ENCODE peak calls at places on chromosomes 5 and 9, in five cellular contexts. One of them, this sample, is unnamed.

GRCh38 chr5:13745508-13745907 is 199.0 kb downstream of the DNAH5 start:
- DNase-seq in WTC11: no peak
- DNase-seq in HepG2: peak
- DNase-seq in GM12878: no peak
- DNase-seq in K562: no peak
- DNase-seq in this sample: no peak

GRCh38 chr5:116142495-116142894 is 57.7 kb downstream of the COMMD10 start:
- DNase-seq in WTC11: no peak
- DNase-seq in HepG2: no peak
- DNase-seq in GM12878: no peak
- DNase-seq in K562: no peak
- DNase-seq in this sample: no peak

GRCh38 chr9:26995815-26996214 is 9.7 kb downstream of the LRRC19 start:
- DNase-seq in WTC11: no peak
- DNase-seq in HepG2: no peak
- DNase-seq in GM12878: no peak
- DNase-seq in K562: no peak
- DNase-seq in this sample: no peak

GRCh38 chr5:132484386-132484715 is 6.2 kb downstream of the IRF1 start:
- DNase-seq in WTC11: no peak
- DNase-seq in HepG2: no peak
- DNase-seq in GM12878: no peak
- DNase-seq in K562: no peak
- DNase-seq in this sample: no peak

GRCh38 chr9:109789582-109790360 is 9.8 kb downstream of the PALM2AKAP2 start:
- DNase-seq in WTC11: no peak
- DNase-seq in HepG2: no peak
- DNase-seq in GM12878: no peak
- DNase-seq in K562: no peak
- DNase-seq in this sample: no peak

GRCh38 chr9:71042448-71042847 is 79.0 kb downstream of the TRPM3 start:
- DNase-seq in WTC11: no peak
- DNase-seq in HepG2: no peak
- DNase-seq in GM12878: no peak
- DNase-seq in K562: no peak
- DNase-seq in this sample: no peak

GRCh38 chr9:13013976-13014375 is 239.2 kb downstream of the LURAP1L start:
- DNase-seq in WTC11: no peak
- DNase-seq in HepG2: no peak
- DNase-seq in GM12878: no peak
- DNase-seq in K562: no peak
- DNase-seq in this sample: no peak

GRCh38 chr5:178984145-178985072 is 10.7 kb downstream of the GRM6 start:
- DNase-seq in WTC11: no peak
- DNase-seq in HepG2: no peak
- DNase-seq in GM12878: no peak
- DNase-seq in K562: no peak
- DNase-seq in this sample: no peak

GRCh38 chr9:89225587-89225986 is 47.0 kb upstream of the SHC3 start:
- DNase-seq in WTC11: no peak
- DNase-seq in HepG2: no peak
- DNase-seq in GM12878: no peak
- DNase-seq in K562: no peak
- DNase-seq in this sample: no peak

GRCh38 chr9:119974026-119974425 is 604.8 kb upstream of the BRINP1 start:
- DNase-seq in WTC11: no peak
- DNase-seq in HepG2: peak
- DNase-seq in GM12878: no peak
- DNase-seq in K562: no peak
- DNase-seq in this sample: no peak

GRCh38 chr5:53039855-53040254 is 50.7 kb downstream of the ITGA2 start:
- DNase-seq in WTC11: no peak
- DNase-seq in HepG2: no peak
- DNase-seq in GM12878: no peak
- DNase-seq in K562: no peak
- DNase-seq in this sample: no peak

GRCh38 chr9:77903666-77904248 is 127.9 kb downstream of the GNAQ start:
- DNase-seq in WTC11: no peak
- DNase-seq in HepG2: no peak
- DNase-seq in GM12878: no peak
- DNase-seq in K562: no peak
- DNase-seq in this sample: no peak

GRCh38 chr5:75663621-75664285 is 52.5 kb downstream of the ANKDD1B start:
- DNase-seq in WTC11: no peak
- DNase-seq in HepG2: no peak
- DNase-seq in GM12878: no peak
- DNase-seq in K562: no peak
- DNase-seq in this sample: no peak

GRCh38 chr9:92610470-92611420 is 59.2 kb downstream of the IPPK start:
- DNase-seq in WTC11: no peak
- DNase-seq in HepG2: no peak
- DNase-seq in GM12878: no peak
- DNase-seq in K562: no peak
- DNase-seq in this sample: no peak

GRCh38 chr9:92613268-92614122 is 56.4 kb downstream of the IPPK start:
- DNase-seq in WTC11: no peak
- DNase-seq in HepG2: no peak
- DNase-seq in GM12878: no peak
- DNase-seq in K562: no peak
- DNase-seq in this sample: no peak

GRCh38 chr9:92611621-92612275 is 58.2 kb downstream of the IPPK start:
- DNase-seq in WTC11: no peak
- DNase-seq in HepG2: no peak
- DNase-seq in GM12878: no peak
- DNase-seq in K562: no peak
- DNase-seq in this sample: no peak

GRCh38 chr9:92612816-92613215 is 57.1 kb downstream of the IPPK start:
- DNase-seq in WTC11: no peak
- DNase-seq in HepG2: no peak
- DNase-seq in GM12878: no peak
- DNase-seq in K562: no peak
- DNase-seq in this sample: no peak

DNA sequence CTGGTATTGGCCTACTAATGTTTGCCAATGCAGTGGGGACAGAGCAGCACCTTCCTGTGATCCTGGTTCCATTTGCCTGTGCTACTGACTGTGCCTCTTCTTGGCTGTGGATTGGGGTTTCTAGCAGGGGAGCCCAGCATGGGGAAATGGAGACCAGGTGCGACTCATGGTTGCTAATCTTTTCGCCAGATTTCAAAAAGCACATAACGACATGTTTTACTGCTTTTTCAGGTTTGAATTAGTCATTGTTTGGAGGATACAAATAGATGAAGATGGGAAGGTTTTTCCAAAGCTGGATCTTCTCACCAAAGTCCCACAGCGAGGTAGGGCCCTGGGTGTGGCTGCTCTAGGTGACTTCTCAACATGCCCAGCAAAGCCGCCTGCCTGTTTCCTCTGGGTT is 57.6 kb downstream of the IPPK start:
- DNase-seq in WTC11: no peak
- DNase-seq in HepG2: no peak
- DNase-seq in GM12878: no peak
- DNase-seq in K562: no peak
- DNase-seq in this sample: no peak
- TF ChIP-seq CREB1 in WTC11: no peak
- TF ChIP-seq CREB1 in HepG2: no peak
- TF ChIP-seq CREB1 in GM12878: no peak
- TF ChIP-seq CREB1 in K562: no peak
- TF ChIP-seq CREB1 in this sample: no peak

GRCh38 chr5:67578011-67578410 is 381.4 kb upstream of the CD180 start:
- DNase-seq in WTC11: no peak
- DNase-seq in HepG2: no peak
- DNase-seq in GM12878: no peak
- DNase-seq in K562: no peak
- DNase-seq in this sample: no peak
- TF ChIP-seq USF2 in WTC11: no peak
- TF ChIP-seq USF2 in HepG2: no peak
- TF ChIP-seq USF2 in GM12878: no peak
- TF ChIP-seq USF2 in K562: no peak
- TF ChIP-seq USF2 in this sample: no peak

DNA sequence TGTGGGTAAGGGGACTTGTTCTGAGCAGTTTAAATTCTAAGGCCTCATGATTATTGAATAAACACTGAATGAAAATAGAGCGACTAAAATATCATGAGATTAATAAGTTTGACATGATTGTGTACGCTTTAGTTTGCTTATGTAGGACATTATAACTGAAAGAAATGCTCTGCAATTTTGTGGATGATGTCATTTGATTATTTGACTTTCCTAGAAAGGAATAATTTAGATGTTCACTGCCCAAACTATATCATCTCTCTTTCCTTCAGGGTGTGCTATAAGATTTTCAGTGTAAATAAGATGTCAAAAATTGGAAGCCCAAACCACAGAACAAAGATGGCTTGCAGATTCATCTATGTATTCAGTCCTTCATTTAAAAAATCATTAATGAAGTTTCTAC is 115.7 kb upstream of the MTAP start:
- DNase-seq in WTC11: no peak
- DNase-seq in HepG2: no peak
- DNase-seq in GM12878: no peak
- DNase-seq in K562: no peak
- DNase-seq in this sample: no peak
- TF ChIP-seq CREB1 in WTC11: no peak
- TF ChIP-seq CREB1 in HepG2: no peak
- TF ChIP-seq CREB1 in GM12878: no peak
- TF ChIP-seq CREB1 in K562: no peak
- TF ChIP-seq CREB1 in this sample: no peak

DNA sequence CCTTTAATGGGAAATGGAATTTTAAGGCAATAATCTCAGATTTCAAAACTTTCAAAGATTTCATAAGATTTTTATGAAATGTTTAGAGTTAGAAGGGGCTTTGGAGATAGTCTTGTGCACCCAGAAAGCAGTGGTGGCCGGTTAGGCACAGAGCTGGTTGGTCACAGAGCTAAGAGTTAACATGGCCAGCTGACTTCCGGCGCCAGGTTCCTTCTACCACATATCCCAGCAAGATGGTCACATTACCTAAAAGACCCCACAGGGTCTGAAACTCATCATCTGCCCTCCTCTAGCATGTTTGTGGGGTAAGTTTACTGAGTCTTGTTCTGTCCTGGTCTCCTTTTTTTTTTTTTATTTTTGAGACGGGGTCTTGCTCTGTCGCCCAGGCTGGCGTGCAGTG is 19.3 kb downstream of the QRFP start:
- DNase-seq in WTC11: no peak
- DNase-seq in HepG2: no peak
- DNase-seq in GM12878: no peak
- DNase-seq in K562: no peak
- DNase-seq in this sample: no peak
- TF ChIP-seq USF2 in WTC11: no peak
- TF ChIP-seq USF2 in HepG2: no peak
- TF ChIP-seq USF2 in GM12878: no peak
- TF ChIP-seq USF2 in K562: no peak
- TF ChIP-seq USF2 in this sample: no peak

DNA sequence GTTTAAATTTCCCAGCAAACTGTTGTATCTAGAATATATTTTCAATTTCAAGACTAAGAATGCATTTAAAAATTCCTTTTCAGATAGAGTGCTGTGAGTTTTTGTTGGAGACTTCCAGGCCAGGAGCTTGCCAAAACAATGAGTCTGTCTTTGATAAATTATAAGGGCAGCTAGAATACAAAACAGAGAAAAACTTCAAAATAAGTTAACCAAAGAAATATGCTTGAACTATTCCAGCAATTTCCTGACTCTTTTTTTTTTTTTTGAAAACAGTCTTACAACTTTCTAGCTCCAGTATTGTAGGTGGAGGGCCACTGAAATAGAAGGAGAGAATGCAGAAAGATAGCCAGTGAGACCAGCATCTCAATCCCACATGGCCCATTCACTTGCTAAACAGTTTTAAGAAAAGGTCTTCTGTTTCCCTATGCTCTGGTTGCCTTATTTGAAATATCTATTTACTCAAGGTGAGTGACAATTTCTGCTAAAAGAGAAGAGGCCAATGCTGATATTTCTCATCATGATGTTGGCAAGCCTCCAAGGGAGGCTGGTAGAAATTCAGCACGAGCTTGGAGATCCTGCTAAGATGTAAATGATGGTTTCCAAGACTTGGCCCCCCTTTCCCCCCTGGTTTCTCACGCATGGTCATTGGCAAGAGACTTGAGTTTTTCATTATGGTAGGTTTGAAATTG is 103.2 kb downstream of the USP20 start:
- DNase-seq in WTC11: no peak
- DNase-seq in HepG2: no peak
- DNase-seq in GM12878: no peak
- DNase-seq in K562: no peak
- DNase-seq in this sample: no peak
- TF ChIP-seq CREB1 in WTC11: no peak
- TF ChIP-seq CREB1 in HepG2: no peak
- TF ChIP-seq CREB1 in GM12878: no peak
- TF ChIP-seq CREB1 in K562: no peak
- TF ChIP-seq CREB1 in this sample: no peak

DNA sequence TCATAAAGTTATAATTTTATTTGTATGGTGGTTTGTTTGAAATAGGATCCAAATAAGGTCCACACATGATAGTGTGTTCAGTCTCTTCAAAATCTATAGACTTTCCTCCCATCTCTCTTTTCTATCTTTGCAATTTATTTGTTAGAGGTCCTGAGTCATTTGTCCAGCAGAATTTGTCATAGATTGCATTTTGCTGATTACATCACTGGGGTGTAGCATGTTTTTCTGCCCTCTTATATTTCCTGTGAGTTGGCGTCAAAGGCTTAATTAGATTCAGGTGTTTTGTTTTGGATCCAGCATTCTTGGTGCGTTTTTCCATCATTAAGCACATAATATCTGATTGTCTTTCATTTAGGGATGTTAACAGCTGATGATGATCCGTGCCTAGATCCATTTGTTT is 15.0 kb downstream of the CYFIP2 start:
- DNase-seq in WTC11: no peak
- DNase-seq in HepG2: no peak
- DNase-seq in GM12878: no peak
- DNase-seq in K562: no peak
- DNase-seq in this sample: no peak
- TF ChIP-seq USF2 in WTC11: no peak
- TF ChIP-seq USF2 in HepG2: no peak
- TF ChIP-seq USF2 in GM12878: no peak
- TF ChIP-seq USF2 in K562: no peak
- TF ChIP-seq USF2 in this sample: no peak

This sample was measured in H1.